ENCODE peak calls at places on chromosomes 12 and 14, in five cellular contexts. D, X, V, Q and T are unnamed samples. For H3K36me3, the result is how much of the 10 kb centered on the place peaks cover.

GRCh38 chr12:122474324-122474716 is 26.4 kb downstream of the ZCCHC8 start:
- DNase-seq in D (no peak), Q (no peak), V (no peak), X (no peak), T (no peak)

GRCh38 chr12:127083028-127083949 is 1183.7 kb upstream of the TMEM132C start:
- DNase-seq in V (no peak), X (peak), D (no peak), Q (no peak), T (peak)

GRCh38 chr12:24997970-24998582 is 49.2 kb upstream of the BCAT1 start:
- DNase-seq in V (no peak), X (peak), Q (no peak), D (no peak), T (no peak)

GRCh38 chr12:65779946-65780345 is 44.3 kb upstream of the HMGA2 start:
- DNase-seq in Q (no peak), V (no peak), X (no peak), D (no peak), T (no peak)

GRCh38 chr14:61530896-61531295 is 164.4 kb upstream of the HIF1A start:
- DNase-seq in D (no peak), Q (no peak), X (no peak), V (no peak), T (no peak)

GRCh38 chr14:37413504-37414003 is 181.5 kb downstream of the FOXA1 start:
- DNase-seq in Q (no peak), X (no peak), D (no peak), V (no peak), T (no peak)

GRCh38 chr12:2297004-2297403 is 244.2 kb downstream of the CACNA1C start:
- DNase-seq in X (no peak), V (no peak), D (no peak), Q (no peak), T (no peak)

GRCh38 chr14:72377016-72377415 is 444.8 kb downstream of the RGS6 start:
- DNase-seq in D (no peak), X (no peak), V (no peak), Q (no peak), T (no peak)

GRCh38 chr14:74324945-74325361 is 22.2 kb upstream of the ABCD4 start:
- DNase-seq in V (no peak), X (peak), D (no peak), Q (no peak), T (peak)

GRCh38 chr12:51907864-51908425 is 641 bp downstream of the ACVRL1 start:
- DNase-seq in V (no peak), Q (no peak), D (peak), X (no peak), T (no peak)

GRCh38 chr12:28331130-28331529 is 140.9 kb downstream of the CCDC91 start:
- DNase-seq in Q (no peak), D (no peak), V (no peak), X (no peak), T (no peak)

GRCh38 chr12:5479761-5480160 is 47.9 kb downstream of the NTF3 start:
- DNase-seq in D (no peak), V (no peak), Q (no peak), X (no peak), T (peak)

GRCh38 chr14:24367506-24368214 is at the start of gene NFATC4:
- DNase-seq in X (peak), D (no peak), Q (peak), V (peak), T (peak)

GRCh38 chr12:39145175-39145999 is 240.0 kb upstream of the CPNE8 start:
- DNase-seq in V (no peak), Q (peak), X (no peak), D (peak), T (peak)

GRCh38 chr12:27534060-27534764 is 10.2 kb downstream of the PPFIBP1 start:
- DNase-seq in Q (no peak), V (no peak), D (no peak), X (no peak), T (no peak)

GRCh38 chr14:80364274-80364673 is 153.0 kb upstream of the DIO2 start:
- DNase-seq in D (no peak), Q (no peak), X (peak), V (no peak), T (peak)

GRCh38 chr14:61493239-61493638 is 171.9 kb downstream of the PRKCH start:
- DNase-seq in D (no peak), Q (no peak), V (no peak), X (peak), T (no peak)

GRCh38 chr12:41663487-41664258 is 475.6 kb downstream of the PDZRN4 start:
- DNase-seq in X (peak), Q (no peak), D (no peak), V (peak), T (peak)

GRCh38 chr12:44117368-44117767 is 281.5 kb downstream of the TMEM117 start:
- DNase-seq in X (no peak), V (no peak), Q (no peak), D (no peak), T (no peak)

GRCh38 chr12:120590741-120591407 is 9.7 kb upstream of the POP5 start:
- DNase-seq in D (no peak), V (no peak), Q (no peak), X (no peak), T (no peak)

GRCh38 chr14:103680491-103681231 is 34.6 kb downstream of the XRCC3 start:
- DNase-seq in Q (no peak), X (no peak), D (no peak), V (no peak), T (no peak)
- H3K36me3 ChIP-seq in Q (under half), X (under half), D (half or more), V (half or more), T (under half)

DNA sequence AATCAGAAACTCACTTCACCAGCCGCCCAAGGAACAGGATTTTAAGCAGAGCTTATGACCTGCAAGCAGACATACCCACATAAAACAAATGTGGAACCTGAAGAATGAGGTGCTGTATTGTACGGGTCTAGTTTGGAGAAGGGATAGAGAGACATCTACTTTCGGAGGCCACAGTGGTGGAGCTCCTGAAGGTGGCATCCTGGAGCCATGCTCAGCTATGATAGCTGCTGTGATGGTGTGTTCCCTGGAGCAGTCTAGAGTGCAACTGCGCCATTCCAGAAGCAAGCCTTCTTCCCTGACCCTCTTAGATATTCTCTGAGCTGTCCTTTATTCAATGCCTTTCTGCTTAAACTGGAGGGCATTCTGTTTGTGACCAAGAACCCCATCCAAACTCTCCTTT is 402.6 kb downstream of the FUT8 start:
- DNase-seq in X (no peak), Q (no peak), V (no peak), D (no peak), T (no peak)
- H3K36me3 ChIP-seq in X (under half), Q (under half), V (under half), D (under half), T (under half)

GRCh38 chr14:31169877-31170276 is 37.7 kb downstream of the HECTD1 start:
- DNase-seq in D (no peak), Q (no peak), X (no peak), V (no peak), T (no peak)

GRCh38 chr14:31170411-31170810 is 37.2 kb downstream of the HECTD1 start:
- DNase-seq in X (no peak), V (no peak), D (no peak), Q (no peak), T (no peak)

GRCh38 chr14:31164115-31164514 is 43.5 kb downstream of the HECTD1 start:
- DNase-seq in D (no peak), X (no peak), V (no peak), Q (no peak), T (no peak)

GRCh38 chr14:31166271-31166561 is 41.4 kb downstream of the HECTD1 start:
- DNase-seq in Q (no peak), V (no peak), D (no peak), X (no peak), T (no peak)

GRCh38 chr14:31167032-31167431 is 40.6 kb downstream of the HECTD1 start:
- DNase-seq in V (no peak), D (no peak), X (no peak), Q (no peak), T (no peak)
- H3K36me3 ChIP-seq in V (half or more), D (half or more), X (under half), Q (under half), T (under half)

GRCh38 chr14:54838931-54839512 is 63.6 kb downstream of the GCH1 start:
- DNase-seq in V (no peak), D (no peak), X (no peak), Q (no peak), T (no peak)
- H3K36me3 ChIP-seq in V (under half), D (under half), X (under half), Q (under half), T (under half)